ENCODE peak calls at places on chromosomes 13 and 19, in ten cellular contexts. N is mammary epithelial cell; R is tibial artery; E is AG04450; X is CD4-positive, alpha-beta T cell; Y is heart left ventricle; H is astrocyte; D is aorta; W is uterus; T is fibroblast of lung. B is an unnamed sample.

GRCh38 chr19:15331419-15332310 is 674 bp downstream of the BRD4 start:
- DNase-seq in N (peak), R (peak), E (no peak), X (peak), Y (peak), H (no peak), D (peak), W (peak), T (peak), B (no peak)

GRCh38 chr13:36879218-36879938 is 40.7 kb downstream of the SMAD9 start:
- DNase-seq in N (no peak), R (no peak), E (no peak), X (no peak), Y (no peak), H (no peak), D (no peak), W (no peak), T (no peak), B (no peak)

GRCh38 chr19:13827656-13828055 is 32.4 kb downstream of the ZSWIM4 start:
- DNase-seq in N (no peak), R (no peak), E (no peak), X (no peak), Y (no peak), H (no peak), D (no peak), W (no peak), T (no peak), B (no peak)

GRCh38 chr13:99856021-99856420 is 115.5 kb downstream of the ZIC5 start:
- DNase-seq in N (no peak), R (no peak), E (no peak), X (no peak), Y (no peak), H (no peak), D (no peak), W (no peak), T (no peak), B (no peak)

GRCh38 chr13:51942189-51942588 is 69.1 kb downstream of the ATP7B start:
- DNase-seq in N (peak), R (no peak), E (no peak), X (peak), Y (no peak), H (no peak), D (no peak), W (no peak), T (no peak), B (no peak)

GRCh38 chr19:47296036-47296435 is 13.6 kb upstream of the C5AR1 start:
- DNase-seq in N (peak), R (peak), E (peak), X (peak), Y (peak), H (peak), D (no peak), W (peak), T (peak), B (no peak)

GRCh38 chr13:80903911-80904310 is 563.0 kb upstream of the SPRY2 start:
- DNase-seq in N (no peak), R (no peak), E (no peak), X (no peak), Y (no peak), H (no peak), D (no peak), W (no peak), T (peak), B (no peak)

GRCh38 chr13:101394597-101394996 is 21.7 kb downstream of the NALCN start:
- DNase-seq in N (no peak), R (no peak), E (no peak), X (no peak), Y (no peak), H (no peak), D (no peak), W (no peak), T (no peak), B (no peak)

GRCh38 chr19:22526661-22527272 is 104.6 kb upstream of the ZNF98 start:
- DNase-seq in N (no peak), R (no peak), E (no peak), X (no peak), Y (no peak), H (no peak), D (no peak), W (peak), T (no peak), B (no peak)

GRCh38 chr19:5281588-5281987 is 59.0 kb downstream of the PTPRS start:
- DNase-seq in N (no peak), R (peak), E (no peak), X (no peak), Y (peak), H (no peak), D (peak), W (peak), T (peak), B (no peak)

GRCh38 chr13:49351871-49352270 is 92.0 kb downstream of the CAB39L start:
- DNase-seq in N (peak), R (no peak), E (peak), X (no peak), Y (no peak), H (peak), D (no peak), W (no peak), T (no peak), B (no peak)

GRCh38 chr19:17654993-17655392 is 33.2 kb downstream of the UNC13A start:
- DNase-seq in N (no peak), R (no peak), E (no peak), X (no peak), Y (no peak), H (no peak), D (no peak), W (no peak), T (no peak), B (no peak)

GRCh38 chr19:44753932-44754742 is 5.6 kb downstream of the BCL3 start:
- DNase-seq in N (peak), R (peak), E (no peak), X (peak), Y (peak), H (peak), D (peak), W (peak), T (peak), B (no peak)

GRCh38 chr19:43467730-43468129 is 2.3 kb upstream of the LYPD3 start:
- DNase-seq in N (peak), R (no peak), E (no peak), X (no peak), Y (no peak), H (peak), D (no peak), W (no peak), T (peak), B (no peak)

GRCh38 chr13:29479716-29480492 is 115.6 kb downstream of the SLC7A1 start:
- DNase-seq in N (no peak), R (no peak), E (no peak), X (no peak), Y (no peak), H (no peak), D (no peak), W (no peak), T (peak), B (no peak)

GRCh38 chr13:59458908-59459579 is 704.7 kb downstream of the DIAPH3 start:
- DNase-seq in N (no peak), R (no peak), E (peak), X (no peak), Y (peak), H (peak), D (no peak), W (peak), T (peak), B (no peak)

GRCh38 chr19:43465468-43466120 is at the start of gene LYPD3:
- DNase-seq in N (peak), R (no peak), E (no peak), X (no peak), Y (no peak), H (no peak), D (peak), W (peak), T (peak), B (peak)

GRCh38 chr13:111555268-111555633 is 234.8 kb downstream of the TEX29 start:
- DNase-seq in N (no peak), R (no peak), E (no peak), X (no peak), Y (no peak), H (no peak), D (no peak), W (no peak), T (no peak), B (no peak)

GRCh38 chr13:101139076-101139475 is 277.2 kb downstream of the NALCN start:
- DNase-seq in N (no peak), R (no peak), E (no peak), X (no peak), Y (no peak), H (no peak), D (no peak), W (no peak), T (no peak), B (no peak)

GRCh38 chr13:58960909-58961308 is 1202.8 kb downstream of the DIAPH3 start:
- DNase-seq in N (no peak), R (no peak), E (no peak), X (no peak), Y (no peak), H (peak), D (no peak), W (no peak), T (peak), B (no peak)

GRCh38 chr19:48351341-48351752 is 12.4 kb downstream of the TMEM143 start:
- DNase-seq in N (peak), R (peak), E (no peak), X (peak), Y (peak), H (peak), D (peak), W (peak), T (peak), B (no peak)

GRCh38 chr13:35936579-35936978 is 194.6 kb downstream of the DCLK1 start:
- DNase-seq in N (no peak), R (no peak), E (no peak), X (no peak), Y (no peak), H (no peak), D (no peak), W (no peak), T (no peak), B (no peak)

GRCh38 chr13:110266983-110267382 is 40.0 kb downstream of the COL4A1 start:
- DNase-seq in N (no peak), R (no peak), E (no peak), X (no peak), Y (no peak), H (no peak), D (no peak), W (peak), T (no peak), B (no peak)

GRCh38 chr13:48492123-48493075 is 40.5 kb downstream of the RCBTB2 start:
- DNase-seq in N (peak), R (peak), E (no peak), X (peak), Y (peak), H (no peak), D (peak), W (peak), T (peak), B (no peak)

GRCh38 chr13:98252931-98253470 is 75.9 kb upstream of the RNF113B start:
- DNase-seq in N (no peak), R (no peak), E (no peak), X (no peak), Y (no peak), H (peak), D (no peak), W (no peak), T (peak), B (no peak)

GRCh38 chr19:1168877-1169791 is 4.9 kb downstream of the SBNO2 start:
- DNase-seq in N (peak), R (no peak), E (no peak), X (no peak), Y (no peak), H (peak), D (peak), W (peak), T (peak), B (no peak)

GRCh38 chr19:15101479-15102082 is 5.6 kb upstream of the SYDE1 start:
- DNase-seq in N (peak), R (no peak), E (no peak), X (peak), Y (no peak), H (no peak), D (peak), W (no peak), T (peak), B (no peak)

GRCh38 chr13:113017506-113018215 is 48.6 kb downstream of the MCF2L start:
- DNase-seq in N (no peak), R (no peak), E (no peak), X (no peak), Y (no peak), H (no peak), D (no peak), W (no peak), T (no peak), B (no peak)
- H3K27ac ChIP-seq in N (no peak), R (no peak), E (no peak), X (no peak), Y (no peak), H (no peak), D (no peak), W (no peak), T (no peak), B (no peak)

DNA sequence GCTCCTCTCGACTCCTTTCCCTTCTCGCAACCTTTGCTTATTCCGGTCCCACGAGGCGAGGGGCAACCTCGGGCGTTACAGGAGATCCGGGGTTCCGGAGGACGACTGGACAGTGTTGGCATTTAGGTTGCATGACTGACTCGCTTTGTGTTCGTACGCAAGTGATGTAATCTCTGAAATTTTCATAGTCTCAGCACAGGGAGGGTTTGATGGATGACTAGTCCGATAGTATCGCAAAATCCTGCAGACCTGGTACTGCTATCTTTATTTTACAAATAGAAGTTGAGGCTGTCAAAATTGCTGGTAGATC is 335 bp downstream of the DDX49 start:
- DNase-seq in N (no peak), R (no peak), E (no peak), X (no peak), Y (no peak), H (no peak), D (no peak), W (no peak), T (no peak), B (no peak)
- H3K27ac ChIP-seq in N (peak), R (peak), E (peak), X (peak), Y (peak), H (peak), D (no peak), W (peak), T (peak), B (peak)

GRCh38 chr19:3184847-3185481 is 766 bp upstream of the NCLN start:
- DNase-seq in N (no peak), R (peak), E (no peak), X (peak), Y (no peak), H (no peak), D (peak), W (peak), T (no peak), B (no peak)
- H3K27ac ChIP-seq in N (peak), R (peak), E (peak), X (peak), Y (peak), H (peak), D (no peak), W (peak), T (peak), B (peak)

DNA sequence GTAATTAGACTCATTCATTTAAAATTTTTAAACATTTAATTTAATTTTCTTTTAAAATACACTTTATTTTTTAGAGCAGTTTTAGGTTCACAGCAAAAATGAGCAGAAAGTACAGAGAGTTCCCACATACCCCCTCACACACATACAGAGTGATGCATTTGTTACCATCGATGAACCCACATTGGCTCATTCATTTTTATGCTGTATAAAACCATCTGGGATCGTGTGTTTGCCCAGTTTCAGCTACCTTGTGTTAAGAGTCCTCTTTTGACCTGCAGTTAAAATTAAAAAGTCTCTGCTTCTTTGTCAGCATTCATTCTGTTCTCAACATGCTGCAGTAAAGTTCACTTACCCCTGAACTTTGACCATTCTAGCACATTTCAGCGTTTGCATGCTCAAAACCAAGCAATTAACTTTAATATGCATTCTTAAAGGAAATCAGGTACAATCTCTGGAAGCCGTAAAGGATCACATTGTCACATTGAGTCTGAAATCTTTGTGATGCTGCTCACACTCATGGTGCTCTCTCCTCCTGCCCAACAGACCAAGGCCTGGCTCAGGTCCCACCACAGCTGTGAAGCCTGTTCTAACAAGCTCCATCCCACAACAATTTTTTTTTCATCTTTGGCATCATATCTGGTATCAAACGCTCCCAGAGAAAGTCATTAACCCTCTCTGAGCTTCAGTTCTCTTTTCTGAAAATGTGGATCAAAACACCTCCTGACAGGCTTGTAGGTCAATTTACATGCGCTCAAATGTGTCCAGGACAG is 224.2 kb downstream of the LACC1 start:
- DNase-seq in N (peak), R (no peak), E (no peak), X (no peak), Y (no peak), H (no peak), D (no peak), W (no peak), T (no peak), B (no peak)
- H3K27ac ChIP-seq in N (no peak), R (no peak), E (no peak), X (no peak), Y (no peak), H (no peak), D (no peak), W (no peak), T (no peak), B (no peak)

GRCh38 chr19:10473192-10473591 is 30.0 kb downstream of the KEAP1 start:
- DNase-seq in N (no peak), R (no peak), E (no peak), X (no peak), Y (no peak), H (no peak), D (no peak), W (no peak), T (no peak), B (no peak)

GRCh38 chr19:10467104-10467706 is 36.0 kb downstream of the KEAP1 start:
- DNase-seq in N (no peak), R (no peak), E (no peak), X (no peak), Y (no peak), H (no peak), D (no peak), W (no peak), T (no peak), B (no peak)

GRCh38 chr19:10471909-10472308 is 31.2 kb downstream of the KEAP1 start:
- DNase-seq in N (peak), R (no peak), E (no peak), X (no peak), Y (no peak), H (peak), D (no peak), W (no peak), T (peak), B (peak)

GRCh38 chr19:10464456-10464855 is 38.7 kb downstream of the KEAP1 start:
- DNase-seq in N (no peak), R (no peak), E (no peak), X (no peak), Y (no peak), H (no peak), D (no peak), W (no peak), T (no peak), B (no peak)

DNA sequence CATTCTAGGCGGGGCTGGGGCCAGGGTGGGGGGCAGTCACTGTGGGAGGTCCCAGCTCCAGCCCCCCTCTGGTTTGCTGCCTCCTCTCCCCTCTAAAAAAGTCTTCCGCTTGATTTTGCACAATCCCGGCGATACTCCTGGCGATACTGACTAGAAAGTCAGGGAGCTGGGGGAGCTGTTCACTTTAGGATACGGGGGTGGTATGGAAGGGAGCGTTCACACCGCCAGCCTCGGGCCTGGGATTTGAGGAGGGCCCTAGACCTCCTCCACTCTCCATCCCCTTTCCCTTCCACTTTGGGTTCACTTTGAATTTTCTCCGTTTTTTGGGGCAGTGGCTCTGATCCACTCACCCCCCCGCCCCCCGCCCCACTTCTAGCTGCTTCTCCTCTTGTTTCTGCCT is 35.0 kb downstream of the KEAP1 start:
- DNase-seq in N (no peak), R (no peak), E (no peak), X (no peak), Y (no peak), H (no peak), D (no peak), W (no peak), T (no peak), B (no peak)
- H3K27ac ChIP-seq in N (no peak), R (no peak), E (no peak), X (no peak), Y (no peak), H (no peak), D (no peak), W (no peak), T (no peak), B (no peak)

GRCh38 chr13:27991881-27992280 is 3.4 kb upstream of the URAD start:
- DNase-seq in N (peak), R (no peak), E (no peak), X (no peak), Y (no peak), H (no peak), D (no peak), W (no peak), T (no peak), B (no peak)
- H3K27ac ChIP-seq in N (no peak), R (no peak), E (no peak), X (no peak), Y (no peak), H (no peak), D (no peak), W (no peak), T (no peak), B (peak)

GRCh38 chr19:50341091-50341564 is 12.0 kb upstream of the KCNC3 start:
- DNase-seq in N (no peak), R (no peak), E (no peak), X (no peak), Y (no peak), H (no peak), D (no peak), W (no peak), T (no peak), B (no peak)

GRCh38 chr19:50349277-50350057 is 16.0 kb downstream of the NAPSA start:
- DNase-seq in N (no peak), R (no peak), E (no peak), X (no peak), Y (no peak), H (no peak), D (peak), W (no peak), T (no peak), B (no peak)

GRCh38 chr19:50344661-50345318 is 15.6 kb upstream of the KCNC3 start:
- DNase-seq in N (no peak), R (no peak), E (no peak), X (no peak), Y (no peak), H (no peak), D (peak), W (no peak), T (no peak), B (no peak)
- H3K27ac ChIP-seq in N (no peak), R (no peak), E (no peak), X (no peak), Y (no peak), H (no peak), D (no peak), W (no peak), T (no peak), B (no peak)

DNA sequence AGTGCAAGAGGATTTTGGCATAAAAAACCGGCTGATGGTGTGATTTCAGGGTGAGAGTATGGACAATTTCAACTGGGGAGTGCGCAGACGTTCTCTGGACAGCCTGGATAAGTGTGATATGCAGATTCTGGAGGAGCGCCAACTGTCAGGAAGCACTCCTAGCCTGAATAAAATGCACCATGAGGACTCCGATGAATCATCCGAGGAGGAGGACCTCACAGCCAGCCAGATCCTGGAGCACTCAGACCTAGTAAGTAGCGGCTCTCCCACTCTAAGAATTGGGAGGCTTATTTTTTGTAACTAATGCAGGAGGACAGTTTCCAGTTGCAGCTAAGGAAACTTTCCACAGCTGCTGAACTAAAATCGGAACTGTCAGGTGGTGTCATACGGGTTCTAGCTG is 53.6 kb downstream of the ZAR1L start:
- DNase-seq in N (peak), R (peak), E (peak), X (no peak), Y (peak), H (peak), D (peak), W (peak), T (peak), B (no peak)
- H3K27ac ChIP-seq in N (no peak), R (peak), E (peak), X (no peak), Y (peak), H (peak), D (peak), W (peak), T (no peak), B (no peak)

DNA sequence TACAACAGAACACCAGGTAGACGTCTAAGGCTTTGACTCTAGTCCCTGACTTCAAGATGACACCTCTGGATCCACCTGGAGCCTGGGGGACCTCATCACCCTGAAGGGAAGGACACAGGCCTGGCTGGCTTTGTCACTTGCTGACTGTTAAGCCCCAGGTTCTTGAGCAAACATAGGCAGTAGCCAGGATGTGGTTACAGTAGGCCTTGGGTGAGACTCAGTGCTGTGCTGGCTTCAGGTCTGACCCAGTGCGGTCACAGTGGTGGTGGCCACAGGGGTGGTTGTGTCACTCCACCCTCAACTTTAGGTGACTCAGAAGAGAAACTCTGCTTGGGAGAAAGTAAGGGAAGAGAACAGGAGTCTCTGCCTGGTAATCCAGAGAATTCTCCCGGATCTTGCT is 497.8 kb downstream of the UQCRFS1 start:
- DNase-seq in N (peak), R (no peak), E (no peak), X (no peak), Y (no peak), H (no peak), D (no peak), W (no peak), T (no peak), B (no peak)
- H3K27ac ChIP-seq in N (no peak), R (no peak), E (no peak), X (no peak), Y (no peak), H (no peak), D (no peak), W (no peak), T (no peak), B (no peak)

B was measured in epithelial cell of prostate.